ENCODE peak calls at places on chromosomes 5 and 9, in four cellular contexts. B, V, S and D are unnamed samples.

GRCh38 chr5:5340206-5340729 is 82.2 kb upstream of the ICE1 start:
- DNase-seq in S (no peak), V (peak; percentile 75), B (peak; percentile 47), D (no peak)

GRCh38 chr5:181044093-181044599 is 4.1 kb downstream of the BTNL9 start:
- DNase-seq in V (no peak), S (no peak), B (no peak), D (no peak)

GRCh38 chr5:124596595-124597388 is 149.6 kb downstream of the ZNF608 start:
- DNase-seq in V (no peak), S (no peak), B (no peak), D (no peak)

GRCh38 chr5:58683567-58683966 is 100.7 kb downstream of the RAB3C start:
- DNase-seq in V (no peak), B (no peak), S (no peak), D (no peak)

GRCh38 chr5:43854697-43855292 is 251.8 kb downstream of the NNT start:
- DNase-seq in B (peak; percentile 5), S (no peak), V (peak; percentile 33), D (no peak)

GRCh38 chr9:17962747-17963146 is 383.9 kb downstream of the SH3GL2 start:
- DNase-seq in B (no peak), S (no peak), V (no peak), D (no peak)

GRCh38 chr5:167944121-167944858 is 347.2 kb upstream of the WWC1 start:
- DNase-seq in B (no peak), V (no peak), S (no peak), D (no peak)

GRCh38 chr9:8599937-8600336 is 800.4 kb upstream of the DMAC1 start:
- DNase-seq in B (peak; percentile 27), V (peak; percentile 71), S (no peak), D (no peak)

GRCh38 chr5:171842006-171842776 is 56.6 kb downstream of the SMIM23 start:
- DNase-seq in V (no peak), S (no peak), B (no peak), D (no peak)

GRCh38 chr9:711761-712523 is 129.6 kb upstream of the DMRT1 start:
- DNase-seq in S (no peak), V (no peak), B (no peak), D (no peak)

GRCh38 chr5:159003045-159004030 is 96.4 kb downstream of the EBF1 start:
- DNase-seq in S (no peak), V (no peak), B (no peak), D (no peak)

GRCh38 chr9:128921881-128922763 is 1.3 kb downstream of the PHYHD1 start:
- DNase-seq in V (peak; percentile 92), B (peak; percentile 50), S (no peak), D (no peak)
- TF ChIP-seq POLR2AphosphoS5 in V (peak; percentile 71), B (no peak), S (no peak), D (no peak)

DNA sequence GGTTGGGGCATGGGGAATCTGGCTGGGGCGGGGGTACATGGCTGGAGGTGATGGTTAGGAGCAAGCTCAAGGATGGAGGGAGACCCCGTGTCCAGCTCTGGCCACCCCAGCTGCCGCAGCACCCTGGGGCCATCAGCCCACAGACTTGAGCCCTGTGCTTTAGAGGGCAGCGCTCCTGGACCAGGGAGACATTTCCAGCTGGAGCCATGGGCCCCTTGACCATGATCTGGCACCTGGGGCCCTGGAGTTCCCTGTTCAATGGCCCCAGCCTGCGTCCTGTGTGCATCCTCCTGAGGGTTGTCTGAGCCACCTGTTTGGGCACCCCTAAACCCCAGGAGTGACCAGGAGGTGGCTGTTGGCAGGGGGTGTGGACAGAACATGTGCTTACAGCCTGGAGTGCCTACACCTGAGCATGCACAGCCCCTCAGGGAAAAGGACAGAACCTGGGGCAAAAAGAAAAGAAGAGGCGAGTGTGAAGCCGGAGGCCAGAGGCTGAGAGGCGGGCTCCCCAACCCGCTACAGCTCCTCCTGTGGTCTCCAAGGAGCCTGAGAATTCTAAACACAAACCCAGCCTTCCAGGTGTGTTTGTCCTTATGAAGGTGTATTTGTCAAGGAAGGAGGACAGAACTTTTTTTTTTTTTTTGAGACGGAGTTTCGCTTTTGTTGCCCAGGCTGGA is 126.7 kb downstream of the C9orf50 start:
- DNase-seq in S (no peak), B (no peak), V (peak; percentile 44), D (no peak)
- TF ChIP-seq POLR2AphosphoS5 in S (no peak), B (no peak), V (no peak), D (no peak)

GRCh38 chr9:121307976-121308375 is 40.0 kb downstream of the GSN start:
- DNase-seq in S (no peak), B (no peak), V (no peak), D (no peak)

GRCh38 chr9:121302786-121303185 is 34.8 kb downstream of the GSN start:
- DNase-seq in V (no peak), B (no peak), S (no peak), D (no peak)

GRCh38 chr9:121304707-121305106 is 36.7 kb downstream of the GSN start:
- DNase-seq in V (no peak), S (no peak), B (no peak), D (no peak)

GRCh38 chr9:121303456-121304451 is 35.8 kb downstream of the GSN start:
- DNase-seq in S (no peak), B (no peak), V (no peak), D (no peak)

DNA sequence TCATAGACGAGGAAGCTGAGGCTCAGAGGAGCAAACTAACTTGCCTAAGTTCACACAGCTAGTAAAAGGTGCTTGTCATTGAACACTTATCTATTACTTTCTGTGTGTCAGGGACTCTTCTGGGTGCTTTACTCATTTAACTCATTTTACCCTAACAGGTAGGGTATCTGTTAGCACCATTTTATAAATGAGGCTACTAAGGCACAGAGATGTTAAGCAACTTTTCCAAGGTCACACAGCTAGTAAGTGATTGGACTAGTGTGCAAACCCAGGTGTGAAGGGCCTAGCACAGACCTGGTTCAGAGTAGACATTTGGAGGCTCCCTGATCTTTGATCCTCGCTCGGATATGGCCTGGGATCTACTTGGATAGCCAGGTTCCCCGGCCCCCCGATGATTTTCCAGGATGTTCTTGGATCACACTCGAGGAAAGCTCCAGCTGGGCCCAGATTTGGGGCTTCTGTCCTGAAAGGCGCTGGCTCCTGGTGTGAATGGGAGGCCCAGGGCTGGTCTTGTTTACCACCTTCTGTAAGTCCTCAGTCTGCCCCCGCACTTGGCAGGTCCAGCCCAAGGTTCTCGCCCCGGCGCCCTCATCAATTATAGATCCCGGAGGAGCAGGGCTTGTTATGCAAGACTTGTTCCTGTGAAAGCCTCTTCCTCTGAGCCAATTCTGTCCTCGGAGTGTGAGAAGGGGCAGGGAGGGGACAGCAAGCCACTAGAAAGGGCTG is 37.5 kb downstream of the GSN start:
- DNase-seq in S (no peak), V (no peak), B (no peak), D (no peak)
- TF ChIP-seq POLR2AphosphoS5 in S (no peak), V (no peak), B (no peak), D (no peak)

GRCh38 chr9:83431470-83432060 is 106.6 kb downstream of the FRMD3 start:
- DNase-seq in S (no peak), V (no peak), B (no peak), D (no peak)

GRCh38 chr9:83432877-83433276 is 105.3 kb downstream of the FRMD3 start:
- DNase-seq in V (no peak), S (no peak), B (no peak), D (no peak)

GRCh38 chr9:83433841-83434240 is 104.4 kb downstream of the FRMD3 start:
- DNase-seq in S (no peak), V (no peak), B (no peak), D (no peak)

GRCh38 chr9:83430681-83431080 is 107.5 kb downstream of the FRMD3 start:
- DNase-seq in V (no peak), S (no peak), B (no peak), D (no peak)

GRCh38 chr9:83432104-83432627 is 106.0 kb downstream of the FRMD3 start:
- DNase-seq in B (peak; percentile 27), V (peak; percentile 69), S (no peak), D (no peak)
- TF ChIP-seq POLR2AphosphoS5 in B (no peak), V (no peak), S (no peak), D (no peak)